ENCODE peak calls at places on chromosomes 3 and 15, in six cellular contexts. E is K562, Z is upper lobe of left lung, V is HepG2, I is GM12878, P is A549. T is an unnamed sample.

GRCh38 chr3:184540777-184541681 is 20.6 kb upstream of the EPHB3 start:
- ATAC-seq in E (peak; percentile 85), Z (peak; percentile 57), V (peak; percentile 72), I (peak; percentile 79), P (no peak), T (peak; percentile 23)

GRCh38 chr3:71195492-71195891 is 388.0 kb downstream of the FOXP1 start:
- ATAC-seq in E (no peak), Z (no peak), V (no peak), I (no peak), P (no peak), T (no peak)

GRCh38 chr3:39262842-39263241 is 17.0 kb downstream of the CX3CR1 start:
- ATAC-seq in E (no peak), Z (no peak), V (no peak), I (no peak), P (no peak), T (no peak)

GRCh38 chr15:45743309-45744041 is 108.6 kb downstream of the SQOR start:
- ATAC-seq in E (no peak), Z (no peak), V (no peak), I (no peak), P (no peak), T (no peak)

GRCh38 chr3:190155752-190156151 is 35.1 kb upstream of the P3H2 start:
- ATAC-seq in E (no peak), Z (no peak), V (no peak), I (peak; percentile 58), P (no peak), T (no peak)

GRCh38 chr15:70447511-70447910 is 315.8 kb downstream of the UACA start:
- ATAC-seq in E (peak; percentile 15), Z (no peak), V (no peak), I (no peak), P (no peak), T (no peak)

GRCh38 chr15:70084461-70084860 is 13.3 kb downstream of the TLE3 start:
- ATAC-seq in E (no peak), Z (no peak), V (no peak), I (peak; percentile 58), P (no peak), T (no peak)

GRCh38 chr3:66402596-66403267 is 98.1 kb downstream of the LRIG1 start:
- ATAC-seq in E (no peak), Z (no peak), V (no peak), I (no peak), P (no peak), T (no peak)

GRCh38 chr15:66615175-66615495 is 49.3 kb upstream of the LCTL start:
- ATAC-seq in E (no peak), Z (no peak), V (no peak), I (no peak), P (no peak), T (no peak)

GRCh38 chr3:126060613-126061145 is 23.2 kb downstream of the SLC41A3 start:
- ATAC-seq in E (no peak), Z (no peak), V (no peak), I (no peak), P (no peak), T (no peak)

GRCh38 chr3:100602506-100603444 is 6.6 kb upstream of the ADGRG7 start:
- ATAC-seq in E (peak; percentile 42), Z (peak; percentile 8), V (peak; percentile 90), I (peak; percentile 60), P (peak; percentile 63), T (no peak)

GRCh38 chr3:80733522-80734176 is 965.9 kb upstream of the ROBO1 start:
- ATAC-seq in E (peak; percentile 91), Z (no peak), V (peak; percentile 96), I (no peak), P (no peak), T (no peak)

GRCh38 chr15:41521614-41522013 is 8.0 kb upstream of the LTK start:
- ATAC-seq in E (no peak), Z (no peak), V (no peak), I (no peak), P (no peak), T (no peak)

GRCh38 chr3:180934638-180935037 is 22.2 kb downstream of the FXR1 start:
- ATAC-seq in E (no peak), Z (no peak), V (no peak), I (no peak), P (no peak), T (no peak)

GRCh38 chr3:107978116-107979057 is 112.4 kb downstream of the CD47 start:
- ATAC-seq in E (no peak), Z (no peak), V (no peak), I (no peak), P (no peak), T (no peak)

GRCh38 chr3:149801639-149802038 is 9.3 kb upstream of the ANKUB1 start:
- ATAC-seq in E (no peak), Z (no peak), V (no peak), I (no peak), P (peak; percentile 62), T (no peak)

GRCh38 chr15:67505675-67506572 is 15.0 kb upstream of the C15orf61 start:
- ATAC-seq in E (no peak), Z (peak; percentile 61), V (no peak), I (peak; percentile 56), P (no peak), T (no peak)

GRCh38 chr3:68728343-68728742 is 204.0 kb downstream of the TAFA4 start:
- ATAC-seq in E (no peak), Z (no peak), V (no peak), I (no peak), P (no peak), T (no peak)

GRCh38 chr3:19029837-19030835 is 118.2 kb upstream of the KCNH8 start:
- ATAC-seq in E (no peak), Z (no peak), V (no peak), I (no peak), P (no peak), T (no peak)

GRCh38 chr15:96042734-96043224 is 287.7 kb upstream of the NR2F2 start:
- ATAC-seq in E (peak; percentile 72), Z (no peak), V (no peak), I (peak; percentile 78), P (no peak), T (no peak)

GRCh38 chr3:12833226-12834161 is 7.9 kb downstream of the RPL32 start:
- ATAC-seq in E (peak; percentile 27), Z (no peak), V (no peak), I (no peak), P (no peak), T (no peak)

GRCh38 chr15:68646156-68646555 is 67.4 kb downstream of the CORO2B start:
- ATAC-seq in E (no peak), Z (no peak), V (no peak), I (no peak), P (no peak), T (no peak)

GRCh38 chr15:82943176-82943575 is 9.3 kb downstream of the HOMER2 start:
- ATAC-seq in E (peak; percentile 81), Z (no peak), V (no peak), I (no peak), P (peak; percentile 71), T (no peak)

GRCh38 chr15:82945326-82945725 is 7.2 kb downstream of the HOMER2 start:
- ATAC-seq in E (no peak), Z (no peak), V (no peak), I (no peak), P (no peak), T (no peak)

GRCh38 chr15:82944038-82944437 is 8.5 kb downstream of the HOMER2 start:
- ATAC-seq in E (no peak), Z (no peak), V (no peak), I (no peak), P (no peak), T (no peak)

GRCh38 chr15:82944840-82945239 is 7.7 kb downstream of the HOMER2 start:
- ATAC-seq in E (no peak), Z (no peak), V (no peak), I (no peak), P (no peak), T (no peak)

DNA sequence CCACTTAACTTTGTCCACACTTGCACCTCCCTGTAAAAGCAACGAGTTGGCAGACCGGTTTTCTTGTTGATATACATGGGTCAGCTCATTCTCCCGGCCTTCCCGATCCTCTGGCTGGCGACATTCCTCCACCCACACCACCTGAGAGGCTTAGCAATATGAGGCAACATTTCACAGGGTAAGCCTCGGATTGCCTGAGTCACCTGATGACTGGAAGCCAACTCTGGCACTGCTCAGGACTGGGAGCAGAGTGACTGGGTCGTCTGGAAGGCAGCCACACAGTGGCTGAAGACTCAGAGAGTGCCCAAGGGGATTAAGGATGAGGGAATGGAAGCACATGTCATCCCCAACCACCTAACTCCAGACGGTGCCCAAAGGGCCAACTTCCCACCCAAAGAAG is 9.8 kb downstream of the HOMER2 start:
- ATAC-seq in E (no peak), Z (peak; percentile 64), V (no peak), I (no peak), P (peak; percentile 84), T (no peak)
- TF ChIP-seq EP300 in E (no peak), Z (no peak), V (no peak), I (no peak), P (no peak), T (no peak)

GRCh38 chr3:32570426-32571191 is at the start of gene DYNC1LI1:
- ATAC-seq in E (peak; percentile 92), Z (peak; percentile 99), V (peak; percentile 91), I (peak; percentile 96), P (peak; percentile 92), T (peak; percentile 97)
- TF ChIP-seq POLR2A in E (peak; percentile 96), Z (peak; percentile 79), V (peak; percentile 76), I (peak; percentile 97), P (peak; percentile 80), T (peak; percentile 59)

GRCh38 chr15:85744636-85745422 is 49.9 kb downstream of the KLHL25 start:
- ATAC-seq in E (no peak), Z (no peak), V (no peak), I (no peak), P (no peak), T (no peak)
- TF ChIP-seq CTCF in E (no peak), Z (no peak), V (no peak), I (no peak), P (no peak), T (no peak)

DNA sequence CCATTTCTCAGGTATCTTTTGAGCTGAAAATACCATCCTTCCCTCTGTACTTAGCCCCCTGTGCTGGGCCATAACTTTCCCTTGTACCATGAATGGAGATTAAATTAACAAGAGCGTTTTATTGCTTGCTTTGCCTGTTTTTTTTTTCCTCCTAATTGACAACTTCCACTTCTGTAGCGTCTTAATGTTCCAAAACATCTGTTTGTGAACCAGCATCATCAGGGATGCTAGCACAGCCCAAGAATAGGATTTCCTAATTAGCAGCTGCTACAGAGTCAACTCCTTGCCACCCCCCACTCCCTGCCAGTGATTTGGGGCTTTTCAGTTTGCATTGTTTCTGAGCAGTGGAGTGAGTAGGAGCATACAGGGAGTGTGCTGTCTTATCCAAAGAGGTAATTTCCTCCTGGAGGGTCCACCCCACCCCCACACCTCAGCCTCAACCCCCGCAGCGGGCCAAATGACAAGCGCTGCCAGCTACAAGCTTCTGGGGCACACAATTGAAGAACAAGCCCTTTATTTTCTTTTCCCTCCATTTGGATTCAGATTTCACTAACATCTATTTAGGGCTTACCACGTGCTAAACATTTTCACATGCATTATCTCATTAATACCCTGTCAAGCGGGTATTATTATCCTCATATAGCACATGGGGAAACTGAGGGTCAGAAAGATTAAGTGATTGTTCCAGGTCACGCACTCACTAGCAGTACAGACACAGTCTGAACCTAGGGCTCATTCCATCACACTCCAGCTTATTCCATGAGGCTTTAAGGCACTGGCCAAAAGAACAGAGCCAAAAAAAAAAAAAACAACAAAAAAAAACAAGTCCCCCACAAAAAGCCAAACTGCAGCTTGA is 16.5 kb downstream of the HEG1 start:
- ATAC-seq in E (no peak), Z (no peak), V (no peak), I (no peak), P (no peak), T (no peak)
- TF ChIP-seq EP300 in E (no peak), Z (no peak), V (no peak), I (no peak), P (no peak), T (no peak)

GRCh38 chr15:99733268-99734039 is at the start of gene LYSMD4:
- ATAC-seq in E (peak; percentile 98), Z (peak; percentile 99), V (peak; percentile 97), I (peak; percentile 100), P (peak; percentile 96), T (peak; percentile 98)
- TF ChIP-seq POLR2A in E (peak; percentile 41), Z (peak; percentile 88), V (peak; percentile 79), I (peak; percentile 83), P (peak; percentile 69), T (peak; percentile 82)

T was measured in gastroesophageal sphincter.